ENCODE peak calls at places on chromosomes 6 and 20, in eight cellular contexts. O is heart right ventricle, W is AG04450, V is foreskin keratinocyte, N is endothelial cell, S is HepG2, G is upper lobe of right lung, Z is astrocyte of the spinal cord. Q is an unnamed sample.

GRCh38 chr6:166167258-166167731 is 356 bp downstream of the TBXT start:
- DNase-seq in O (no peak), W (no peak), V (no peak), N (peak; percentile 20), S (no peak), G (no peak), Z (no peak), Q (no peak)

GRCh38 chr20:2984956-2985661 is 58.3 kb upstream of the GNRH2 start:
- DNase-seq in O (no peak), W (peak; percentile 32), V (peak; percentile 23), N (no peak), S (no peak), G (no peak), Z (peak; percentile 64), Q (no peak)

GRCh38 chr6:81436990-81437389 is 315.5 kb downstream of the TENT5A start:
- DNase-seq in O (no peak), W (no peak), V (no peak), N (no peak), S (no peak), G (no peak), Z (no peak), Q (no peak)

GRCh38 chr20:5658897-5659296 is 91.3 kb upstream of the SHLD1 start:
- DNase-seq in O (peak; percentile 33), W (peak; percentile 64), V (peak; percentile 76), N (no peak), S (peak; percentile 71), G (no peak), Z (peak; percentile 80), Q (peak; percentile 30)

GRCh38 chr20:61490721-61491120 is 238.7 kb downstream of the CDH4 start:
- DNase-seq in O (no peak), W (no peak), V (no peak), N (no peak), S (no peak), G (no peak), Z (no peak), Q (no peak)

GRCh38 chr20:18985551-18985950 is 172.0 kb downstream of the SCP2D1 start:
- DNase-seq in O (no peak), W (no peak), V (peak; percentile 11), N (no peak), S (no peak), G (no peak), Z (no peak), Q (no peak)

GRCh38 chr6:167500961-167501360 is 176.1 kb downstream of the TTLL2 start:
- DNase-seq in O (no peak), W (no peak), V (no peak), N (no peak), S (no peak), G (no peak), Z (no peak), Q (no peak)

GRCh38 chr20:46970937-46971630 is 76.4 kb downstream of the EYA2 start:
- DNase-seq in O (no peak), W (peak; percentile 83), V (peak; percentile 40), N (peak; percentile 39), S (peak; percentile 21), G (no peak), Z (peak; percentile 81), Q (no peak)

GRCh38 chr20:49490689-49491088 is 8.2 kb upstream of the KCNB1 start:
- DNase-seq in O (no peak), W (no peak), V (no peak), N (no peak), S (peak; percentile 36), G (no peak), Z (no peak), Q (no peak)

GRCh38 chr6:49549691-49550412 is 616 bp upstream of the C6orf141 start:
- DNase-seq in O (no peak), W (no peak), V (no peak), N (no peak), S (no peak), G (no peak), Z (no peak), Q (no peak)

GRCh38 chr6:131958551-131959470 is 7.6 kb upstream of the CCN2 start:
- DNase-seq in O (no peak), W (no peak), V (no peak), N (no peak), S (peak; percentile 99), G (no peak), Z (no peak), Q (no peak)

GRCh38 chr6:105317607-105318533 is 85.0 kb downstream of the PREP start:
- DNase-seq in O (no peak), W (no peak), V (no peak), N (peak; percentile 11), S (peak; percentile 8), G (no peak), Z (no peak), Q (no peak)

GRCh38 chr6:16205377-16206144 is 32.8 kb upstream of the GMPR start:
- DNase-seq in O (no peak), W (peak; percentile 71), V (no peak), N (no peak), S (no peak), G (no peak), Z (peak; percentile 99), Q (peak; percentile 97)

GRCh38 chr6:33073431-33073871 is at the start of gene HLA-DPA1:
- DNase-seq in O (no peak), W (no peak), V (no peak), N (no peak), S (no peak), G (no peak), Z (no peak), Q (no peak)

GRCh38 chr6:5292154-5292553 is 30.8 kb downstream of the FARS2 start:
- DNase-seq in O (no peak), W (no peak), V (no peak), N (no peak), S (no peak), G (no peak), Z (no peak), Q (no peak)

GRCh38 chr6:111087871-111088667 is 766 bp downstream of the SLC16A10 start:
- DNase-seq in O (peak; percentile 9), W (no peak), V (no peak), N (peak; percentile 18), S (peak; percentile 63), G (peak; percentile 71), Z (no peak), Q (no peak)

GRCh38 chr20:59177266-59178250 is 13.9 kb downstream of the ZNF831 start:
- DNase-seq in O (no peak), W (no peak), V (no peak), N (no peak), S (no peak), G (no peak), Z (no peak), Q (no peak)

GRCh38 chr6:81892911-81893310 is 140.4 kb upstream of the TENT5A start:
- DNase-seq in O (no peak), W (no peak), V (no peak), N (no peak), S (no peak), G (no peak), Z (no peak), Q (no peak)

GRCh38 chr6:12962995-12963394 is 246.4 kb downstream of the PHACTR1 start:
- DNase-seq in O (no peak), W (no peak), V (no peak), N (no peak), S (no peak), G (no peak), Z (peak; percentile 32), Q (no peak)

GRCh38 chr20:19552144-19552895 is 205.7 kb upstream of the RIN2 start:
- DNase-seq in O (no peak), W (no peak), V (peak; percentile 2), N (peak; percentile 14), S (peak; percentile 12), G (peak; percentile 69), Z (no peak), Q (no peak)

GRCh38 chr6:170178561-170179477 is 112.1 kb downstream of the DLL1 start:
- DNase-seq in O (no peak), W (no peak), V (peak; percentile 94), N (no peak), S (no peak), G (no peak), Z (peak; percentile 22), Q (peak; percentile 60)

GRCh38 chr20:23078994-23079364 is 7.1 kb downstream of the CD93 start:
- DNase-seq in O (no peak), W (no peak), V (no peak), N (no peak), S (peak; percentile 16), G (no peak), Z (no peak), Q (no peak)

GRCh38 chr6:119129148-119129967 is 50.9 kb upstream of the FAM184A start:
- DNase-seq in O (no peak), W (peak; percentile 53), V (no peak), N (no peak), S (peak; percentile 76), G (no peak), Z (peak; percentile 83), Q (no peak)

GRCh38 chr20:43191946-43192847 is 2.5 kb upstream of the PTPRT start:
- DNase-seq in O (no peak), W (no peak), V (no peak), N (peak; percentile 23), S (peak; percentile 16), G (no peak), Z (no peak), Q (no peak)

GRCh38 chr6:87322304-87323212 is at the start of gene SMIM8:
- DNase-seq in O (peak; percentile 87), W (peak; percentile 18), V (peak; percentile 42), N (peak; percentile 92), S (peak; percentile 73), G (peak; percentile 94), Z (peak; percentile 75), Q (peak; percentile 4)

DNA sequence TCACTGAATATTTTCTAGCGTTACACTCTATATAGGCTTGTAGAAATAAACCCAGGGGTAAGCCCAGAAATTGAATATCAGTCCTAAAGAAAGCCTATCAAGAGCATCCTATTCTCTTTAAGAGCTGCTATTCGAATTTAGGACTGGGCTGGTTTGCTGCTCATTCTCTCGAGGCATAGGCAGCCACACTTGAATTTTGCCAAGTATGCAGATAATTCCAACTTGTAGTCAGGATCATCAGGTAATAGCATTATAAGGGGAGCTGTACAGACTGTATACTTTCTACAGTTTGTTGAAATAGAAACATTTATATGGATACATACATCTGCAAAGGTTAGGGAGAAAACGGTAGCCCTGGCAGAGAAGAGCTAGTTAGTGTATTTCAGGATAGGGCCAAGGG is 2.1 kb upstream of the ZBTB2 start:
- DNase-seq in O (no peak), W (no peak), V (no peak), N (no peak), S (no peak), G (no peak), Z (no peak), Q (no peak)
- TF ChIP-seq CTCF in O (no peak), W (no peak), V (no peak), N (no peak), S (no peak), G (no peak), Z (no peak), Q (no peak)

GRCh38 chr6:43009124-43009523 is 4.6 kb downstream of the MEA1 start:
- DNase-seq in O (peak; percentile 35), W (no peak), V (no peak), N (peak; percentile 31), S (peak; percentile 49), G (no peak), Z (peak; percentile 19), Q (no peak)
- TF ChIP-seq CTCF in O (peak; percentile 61), W (peak; percentile 53), V (peak; percentile 62), N (no peak), S (peak; percentile 73), G (peak; percentile 20), Z (peak; percentile 60), Q (peak; percentile 59)

GRCh38 chr6:160071805-160072687 is 49.6 kb upstream of the SLC22A1 start:
- DNase-seq in O (no peak), W (no peak), V (no peak), N (no peak), S (no peak), G (no peak), Z (no peak), Q (no peak)
- TF ChIP-seq CTCF in O (peak; percentile 18), W (peak; percentile 15), V (peak; percentile 36), N (no peak), S (peak; percentile 77), G (peak; percentile 17), Z (peak; percentile 42), Q (peak; percentile 22)

GRCh38 chr6:2744206-2744771 is 6.4 kb downstream of the MYLK4 start:
- DNase-seq in O (peak; percentile 77), W (no peak), V (no peak), N (no peak), S (no peak), G (no peak), Z (no peak), Q (no peak)
- TF ChIP-seq CTCF in O (peak; percentile 33), W (peak; percentile 46), V (peak; percentile 53), N (no peak), S (peak; percentile 20), G (no peak), Z (peak; percentile 46), Q (peak; percentile 37)

Q was measured in BJ.